ENCODE peak calls at places on chromosomes 11 and 22, in five cellular contexts. X is H1, W is K562, Z is GM12878, F is HepG2. L is an unnamed sample.

GRCh38 chr22:37052386-37053309 is 1.1 kb downstream of the KCTD17 start:
- DNase-seq in X (no peak), Z (no peak), W (no peak), F (no peak), L (no peak)

GRCh38 chr22:18987765-18988164 is 51.7 kb upstream of the PRODH start:
- DNase-seq in Z (no peak), W (peak; percentile 77), F (peak; percentile 32), X (peak; percentile 78), L (no peak)

GRCh38 chr11:109033627-109034340 is 368.9 kb downstream of the DDX10 start:
- DNase-seq in X (no peak), Z (no peak), W (no peak), F (no peak), L (no peak)

GRCh38 chr11:34302046-34302921 is 55.5 kb downstream of the ABTB2 start:
- DNase-seq in Z (peak; percentile 45), F (no peak), X (no peak), W (no peak), L (peak; percentile 57)

GRCh38 chr11:111540921-111541208 is 345 bp downstream of the LAYN start:
- DNase-seq in F (no peak), X (no peak), W (no peak), Z (no peak), L (no peak)

GRCh38 chr11:4643084-4643483 is 698 bp upstream of the OR51E1 start:
- DNase-seq in Z (no peak), X (no peak), F (no peak), W (no peak), L (no peak)

GRCh38 chr11:6203327-6203726 is 2.0 kb upstream of the C11orf42 start:
- DNase-seq in X (no peak), F (no peak), Z (peak; percentile 58), W (no peak), L (no peak)

GRCh38 chr11:62133328-62134065 is 9.7 kb downstream of the INCENP start:
- DNase-seq in X (no peak), W (no peak), Z (no peak), F (no peak), L (no peak)

GRCh38 chr11:31802609-31802989 is 8.5 kb downstream of the PAX6 start:
- DNase-seq in X (peak; percentile 63), W (no peak), F (no peak), Z (no peak), L (no peak)

GRCh38 chr22:43053176-43053575 is 36.0 kb downstream of the TTLL1 start:
- DNase-seq in F (no peak), X (peak; percentile 48), W (no peak), Z (no peak), L (no peak)

GRCh38 chr11:61168292-61168691 is 7.1 kb upstream of the VPS37C start:
- DNase-seq in W (no peak), X (no peak), F (no peak), Z (no peak), L (no peak)

GRCh38 chr11:57791321-57792059 is 29.9 kb downstream of the CTNND1 start:
- DNase-seq in X (no peak), W (no peak), Z (no peak), F (no peak), L (no peak)

GRCh38 chr22:21761086-21761485 is 25.5 kb upstream of the YPEL1 start:
- DNase-seq in F (no peak), W (no peak), Z (no peak), X (no peak), L (no peak)

GRCh38 chr22:30694171-30694637 is 470 bp upstream of the OSBP2 start:
- DNase-seq in F (no peak), Z (no peak), W (no peak), X (peak; percentile 82), L (peak; percentile 29)

GRCh38 chr11:12330491-12331231 is 46.7 kb upstream of the PARVA start:
- DNase-seq in Z (no peak), F (no peak), W (no peak), X (no peak), L (no peak)

GRCh38 chr11:25066706-25067105 is 569.9 kb downstream of the LUZP2 start:
- DNase-seq in W (no peak), X (no peak), F (no peak), Z (no peak), L (no peak)

GRCh38 chr22:21766933-21767462 is 31.4 kb upstream of the YPEL1 start:
- DNase-seq in F (no peak), X (no peak), W (peak; percentile 31), Z (no peak), L (no peak)

GRCh38 chr11:45913514-45913913 is 4.2 kb downstream of the PEX16 start:
- DNase-seq in Z (no peak), F (no peak), X (no peak), W (no peak), L (no peak)

GRCh38 chr22:23542933-23543332 is 37.2 kb downstream of the IGLL1 start:
- DNase-seq in Z (no peak), W (no peak), F (no peak), X (no peak), L (no peak)

GRCh38 chr11:534592-535518 is 521 bp downstream of the HRAS start:
- DNase-seq in Z (no peak), W (peak; percentile 34), X (peak; percentile 66), F (no peak), L (no peak)
- TF ChIP-seq JUND in Z (no peak), W (no peak), X (no peak), F (no peak), L (no peak)

DNA sequence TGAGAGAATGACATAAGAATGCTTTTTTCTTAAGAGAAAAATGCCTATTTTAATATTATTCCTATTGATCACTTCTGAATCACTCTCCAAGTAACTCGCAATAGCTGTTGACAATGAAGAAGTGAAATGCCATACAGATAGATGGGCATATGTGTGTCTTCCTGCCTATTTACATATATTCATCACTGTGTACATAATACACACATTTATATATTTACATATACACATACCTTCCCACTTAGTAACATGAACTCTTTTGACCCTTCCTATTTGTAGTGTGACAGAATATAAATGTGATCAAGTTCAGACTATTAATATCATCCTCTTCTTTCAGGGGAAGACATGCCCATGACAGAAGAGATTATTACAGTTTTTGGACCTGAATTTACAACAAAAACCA is 756.7 kb downstream of the DLG2 start:
- DNase-seq in W (no peak), X (no peak), Z (no peak), F (no peak), L (no peak)
- TF ChIP-seq RAD21 in W (no peak), X (no peak), Z (no peak), F (no peak), L (no peak)

GRCh38 chr11:67642148-67642475 is 2.5 kb upstream of the TBX10 start:
- DNase-seq in F (no peak), Z (no peak), X (no peak), W (no peak), L (no peak)
- TF ChIP-seq SP1 in F (no peak), Z (no peak), X (no peak), W (no peak), L (no peak)

DNA sequence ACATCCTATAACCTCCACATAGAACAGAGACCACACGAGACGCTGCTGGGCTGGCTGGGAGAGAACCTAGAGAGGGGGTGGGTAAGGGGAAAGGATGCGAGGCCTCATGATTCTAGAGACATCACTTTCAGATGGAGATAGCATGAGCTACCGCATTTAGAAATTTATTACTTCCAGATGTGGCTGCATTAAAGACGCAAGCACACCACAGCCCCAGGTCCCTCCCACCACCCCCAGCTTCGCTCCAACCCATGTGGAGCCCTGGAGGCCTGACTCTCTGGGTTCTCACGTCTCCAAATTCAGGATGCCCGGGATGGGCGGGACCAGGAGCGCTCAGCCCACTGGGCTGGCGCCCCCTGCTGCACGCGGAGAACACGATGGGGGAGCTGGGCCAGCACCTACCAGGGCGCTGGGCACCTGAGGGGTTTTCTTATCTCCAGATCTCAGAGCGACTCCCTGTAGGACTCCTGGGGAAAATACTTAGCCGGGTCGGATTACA is 13.6 kb downstream of the MRPL21 start:
- DNase-seq in W (peak; percentile 32), F (no peak), X (peak; percentile 84), Z (no peak), L (no peak)
- TF ChIP-seq JUND in W (no peak), F (no peak), X (no peak), Z (no peak), L (no peak)

GRCh38 chr22:47165998-47166397 is 403.5 kb downstream of the TBC1D22A start:
- DNase-seq in Z (no peak), F (no peak), W (no peak), X (no peak), L (no peak)
- TF ChIP-seq RAD21 in Z (no peak), F (no peak), W (no peak), X (no peak), L (no peak)

GRCh38 chr11:70470127-70470526 is 71.8 kb downstream of the CTTN start:
- DNase-seq in Z (peak; percentile 61), W (peak; percentile 43), X (no peak), F (no peak), L (no peak)
- TF ChIP-seq SP1 in Z (no peak), W (no peak), X (no peak), F (no peak), L (no peak)

DNA sequence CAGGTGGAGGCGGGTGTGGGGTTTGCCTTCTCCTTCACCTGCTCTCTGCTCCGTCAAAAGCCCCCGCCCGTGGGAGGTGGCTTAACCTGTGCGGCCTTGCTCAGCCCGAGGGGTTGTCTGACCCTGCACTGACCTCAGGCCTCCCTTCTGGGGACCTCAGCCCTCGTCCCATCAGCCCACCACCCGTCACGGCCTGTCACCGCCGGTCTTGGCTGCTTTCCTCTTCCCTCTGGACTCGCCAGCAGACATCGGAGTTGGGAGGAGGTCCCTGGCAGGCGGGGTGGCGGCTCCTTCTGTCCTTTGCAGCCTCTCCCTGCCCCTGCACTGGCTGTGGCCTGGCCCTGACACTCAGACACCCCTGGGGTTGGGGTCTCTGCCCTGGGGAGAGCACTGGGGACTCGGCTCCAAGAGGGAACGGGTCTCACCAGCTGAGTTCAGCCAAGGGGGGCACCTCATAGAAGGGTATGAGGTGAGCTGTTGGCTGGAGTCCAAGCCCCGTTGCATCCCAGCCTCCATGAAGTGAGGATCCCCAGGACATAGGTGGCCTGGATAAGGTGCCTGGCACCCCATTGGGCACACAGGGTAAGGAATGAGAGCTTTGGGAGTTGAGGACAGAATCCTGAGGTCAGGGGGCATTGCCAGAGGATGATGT is 999.6 kb downstream of the BRD1 start:
- DNase-seq in F (no peak), W (no peak), X (peak; percentile 39), Z (no peak), L (no peak)
- TF ChIP-seq JUND in F (no peak), W (no peak), X (no peak), Z (no peak), L (no peak)

GRCh38 chr11:126914941-126915340 is 85.6 kb downstream of the KIRREL3 start:
- DNase-seq in Z (no peak), X (no peak), F (no peak), W (no peak), L (no peak)
- TF ChIP-seq RAD21 in Z (no peak), X (no peak), F (no peak), W (no peak), L (no peak)